ENCODE peak calls at places on chromosomes 11 and 22, in eight cellular contexts. T is CD8-positive, alpha-beta T cell; H is AG10803; Z is mammary epithelial cell; K is dorsolateral prefrontal cortex; A is CD4-positive, alpha-beta T cell; F is cardiac muscle cell; D is heart left ventricle. N is an unnamed sample.

GRCh38 chr11:5204787-5205186 is 4.3 kb upstream of the OR51V1 start:
- DNase-seq in T (no peak), H (peak), Z (peak), K (no peak), A (no peak), F (peak), D (no peak), N (no peak)

GRCh38 chr11:45210846-45211245 is 64.4 kb downstream of the PRDM11 start:
- DNase-seq in T (no peak), H (no peak), Z (no peak), K (no peak), A (no peak), F (no peak), D (no peak), N (no peak)

GRCh38 chr11:36304349-36304748 is 8.3 kb downstream of the PRR5L start:
- DNase-seq in T (no peak), H (peak), Z (no peak), K (no peak), A (no peak), F (no peak), D (no peak), N (no peak)

GRCh38 chr11:126332221-126332711 is 23.2 kb upstream of the ST3GAL4 start:
- DNase-seq in T (no peak), H (peak), Z (peak), K (no peak), A (no peak), F (no peak), D (peak), N (no peak)

GRCh38 chr11:84626256-84626655 is 1000.9 kb downstream of the DLG2 start:
- DNase-seq in T (no peak), H (no peak), Z (no peak), K (no peak), A (no peak), F (no peak), D (no peak), N (no peak)

GRCh38 chr11:107590460-107591097 is 368 bp upstream of the ELMOD1 start:
- DNase-seq in T (no peak), H (no peak), Z (no peak), K (no peak), A (no peak), F (no peak), D (no peak), N (no peak)

GRCh38 chr11:88484873-88485621 is 147.5 kb upstream of the CTSC start:
- DNase-seq in T (no peak), H (peak), Z (peak), K (no peak), A (no peak), F (peak), D (no peak), N (no peak)

GRCh38 chr22:48486163-48486957 is 1341.3 kb downstream of the BRD1 start:
- DNase-seq in T (no peak), H (no peak), Z (no peak), K (peak), A (no peak), F (no peak), D (no peak), N (no peak)

GRCh38 chr11:132908017-132908810 is 624.1 kb downstream of the OPCML start:
- DNase-seq in T (no peak), H (no peak), Z (no peak), K (no peak), A (no peak), F (no peak), D (no peak), N (no peak)

GRCh38 chr11:86388198-86388597 is 13.5 kb downstream of the CCDC81 start:
- DNase-seq in T (no peak), H (no peak), Z (no peak), K (no peak), A (no peak), F (no peak), D (no peak), N (no peak)

GRCh38 chr22:36222887-36223450 is 16.4 kb downstream of the APOL2 start:
- DNase-seq in T (no peak), H (no peak), Z (no peak), K (no peak), A (no peak), F (no peak), D (no peak), N (no peak)

GRCh38 chr22:31217890-31218287 is 5.8 kb downstream of the LIMK2 start:
- DNase-seq in T (no peak), H (no peak), Z (no peak), K (no peak), A (no peak), F (no peak), D (no peak), N (no peak)

GRCh38 chr11:85536438-85536837 is 90.7 kb downstream of the DLG2 start:
- DNase-seq in T (no peak), H (no peak), Z (no peak), K (no peak), A (no peak), F (no peak), D (no peak), N (no peak)

GRCh38 chr11:58780578-58780977 is 48.8 kb upstream of the GLYAT start:
- DNase-seq in T (no peak), H (no peak), Z (no peak), K (no peak), A (no peak), F (no peak), D (no peak), N (no peak)

GRCh38 chr11:74321487-74322188 is 10.2 kb upstream of the P4HA3 start:
- DNase-seq in T (no peak), H (peak), Z (peak), K (no peak), A (no peak), F (peak), D (no peak), N (no peak)

GRCh38 chr11:625636-626319 is 1.0 kb upstream of the CDHR5 start:
- DNase-seq in T (no peak), H (no peak), Z (no peak), K (no peak), A (no peak), F (no peak), D (no peak), N (no peak)

GRCh38 chr11:133929401-133930052 is 27.2 kb downstream of the IGSF9B start:
- DNase-seq in T (no peak), H (no peak), Z (no peak), K (no peak), A (no peak), F (no peak), D (no peak), N (no peak)

GRCh38 chr22:41028841-41029240 is 63.6 kb upstream of the EP300 start:
- DNase-seq in T (no peak), H (peak), Z (peak), K (no peak), A (no peak), F (no peak), D (no peak), N (no peak)

GRCh38 chr11:44911031-44911814 is 39.5 kb downstream of the TP53I11 start:
- DNase-seq in T (peak), H (peak), Z (peak), K (peak), A (peak), F (peak), D (peak), N (peak)

GRCh38 chr22:50530857-50531545 is 1.2 kb upstream of the TYMP start:
- DNase-seq in T (peak), H (peak), Z (peak), K (no peak), A (peak), F (peak), D (peak), N (no peak)

GRCh38 chr11:123190504-123190903 is 4.5 kb downstream of the CLMP start:
- DNase-seq in T (no peak), H (peak), Z (no peak), K (no peak), A (no peak), F (no peak), D (no peak), N (no peak)

GRCh38 chr11:23406131-23406819 is 546.0 kb upstream of the CCDC179 start:
- DNase-seq in T (no peak), H (no peak), Z (no peak), K (no peak), A (no peak), F (no peak), D (no peak), N (no peak)

GRCh38 chr22:50723991-50724390 is 14.0 kb upstream of the ACR start:
- DNase-seq in T (no peak), H (no peak), Z (no peak), K (no peak), A (no peak), F (no peak), D (no peak), N (no peak)

GRCh38 chr22:47457021-47457420 is 694.6 kb downstream of the TBC1D22A start:
- DNase-seq in T (no peak), H (no peak), Z (no peak), K (no peak), A (no peak), F (no peak), D (no peak), N (no peak)

GRCh38 chr11:61104963-61105362 is 2.7 kb downstream of the CD5 start:
- DNase-seq in T (no peak), H (no peak), Z (no peak), K (no peak), A (no peak), F (no peak), D (no peak), N (no peak)

GRCh38 chr11:92846542-92847125 is 122.8 kb upstream of the MTNR1B start:
- DNase-seq in T (no peak), H (peak), Z (no peak), K (no peak), A (no peak), F (no peak), D (no peak), N (no peak)

GRCh38 chr11:92845390-92846185 is 123.9 kb upstream of the MTNR1B start:
- DNase-seq in T (no peak), H (peak), Z (peak), K (no peak), A (no peak), F (no peak), D (no peak), N (no peak)

GRCh38 chr11:92841719-92842118 is 127.7 kb upstream of the MTNR1B start:
- DNase-seq in T (no peak), H (peak), Z (peak), K (no peak), A (no peak), F (no peak), D (no peak), N (no peak)

GRCh38 chr11:92843455-92843854 is 126.0 kb upstream of the MTNR1B start:
- DNase-seq in T (no peak), H (no peak), Z (peak), K (no peak), A (no peak), F (no peak), D (no peak), N (no peak)

GRCh38 chr11:92844197-92844596 is 125.3 kb upstream of the MTNR1B start:
- DNase-seq in T (no peak), H (no peak), Z (no peak), K (no peak), A (no peak), F (no peak), D (no peak), N (no peak)
- TF ChIP-seq CTCF in T (no peak), H (no peak), Z (no peak), K (no peak), A (no peak), F (no peak), D (no peak), N (no peak)

GRCh38 chr11:113906038-113906437 is 1.4 kb downstream of the HTR3B start:
- DNase-seq in T (no peak), H (peak), Z (no peak), K (no peak), A (no peak), F (peak), D (no peak), N (no peak)
- TF ChIP-seq CTCF in T (no peak), H (no peak), Z (no peak), K (no peak), A (no peak), F (peak), D (peak), N (no peak)

DNA sequence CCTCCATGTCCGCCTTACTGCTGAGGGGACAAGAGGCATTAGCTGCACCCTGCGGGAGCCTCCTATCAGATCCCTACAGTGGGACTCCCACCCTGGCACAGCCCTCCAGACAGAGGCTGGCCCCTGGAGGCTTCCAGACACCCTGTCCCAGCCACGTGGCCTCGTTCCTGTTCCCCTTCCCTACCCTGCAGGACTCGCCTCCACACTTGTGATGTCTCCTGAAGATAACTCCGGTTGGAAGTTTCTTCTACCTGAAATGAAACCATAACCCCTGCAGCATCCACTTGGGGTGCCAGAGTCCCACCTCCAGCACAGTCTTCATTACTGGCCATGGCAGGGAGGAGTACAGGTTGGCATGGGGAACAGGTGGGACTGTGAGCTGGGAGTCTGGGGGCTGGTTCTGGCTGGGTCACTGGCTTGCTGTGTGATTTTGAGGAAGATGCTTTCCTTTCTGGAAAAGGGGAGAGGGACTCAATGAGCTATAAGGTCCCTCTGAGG is 4.9 kb upstream of the SH3BP1 start:
- DNase-seq in T (no peak), H (no peak), Z (no peak), K (no peak), A (no peak), F (no peak), D (no peak), N (no peak)
- TF ChIP-seq CTCF in T (no peak), H (peak), Z (peak), K (no peak), A (peak), F (peak), D (no peak), N (no peak)

DNA sequence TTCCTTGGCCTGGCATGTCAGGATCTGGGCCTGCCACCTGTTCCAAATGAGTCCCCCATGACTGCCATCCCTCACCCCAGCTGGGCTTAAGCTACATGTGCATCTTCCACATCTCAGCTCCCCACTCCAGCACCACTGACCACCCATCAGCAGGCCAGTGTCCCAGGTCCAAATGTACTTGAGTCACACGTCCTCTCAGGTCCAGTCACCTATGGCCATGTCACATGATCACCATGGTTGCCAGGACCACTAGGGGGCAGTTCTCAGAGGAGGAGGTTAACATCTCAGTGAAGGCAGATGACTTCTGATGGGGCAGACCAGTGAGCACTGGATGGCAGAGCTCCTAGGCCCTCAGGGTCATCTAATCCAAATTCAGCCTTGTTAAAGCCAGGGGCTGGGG is 41.9 kb upstream of the WNT11 start:
- DNase-seq in T (no peak), H (no peak), Z (no peak), K (no peak), A (no peak), F (no peak), D (no peak), N (no peak)
- TF ChIP-seq CTCF in T (no peak), H (peak), Z (peak), K (no peak), A (no peak), F (peak), D (peak), N (no peak)

GRCh38 chr11:24781288-24781687 is 284.4 kb downstream of the LUZP2 start:
- DNase-seq in T (no peak), H (no peak), Z (no peak), K (no peak), A (no peak), F (peak), D (no peak), N (no peak)

DNA sequence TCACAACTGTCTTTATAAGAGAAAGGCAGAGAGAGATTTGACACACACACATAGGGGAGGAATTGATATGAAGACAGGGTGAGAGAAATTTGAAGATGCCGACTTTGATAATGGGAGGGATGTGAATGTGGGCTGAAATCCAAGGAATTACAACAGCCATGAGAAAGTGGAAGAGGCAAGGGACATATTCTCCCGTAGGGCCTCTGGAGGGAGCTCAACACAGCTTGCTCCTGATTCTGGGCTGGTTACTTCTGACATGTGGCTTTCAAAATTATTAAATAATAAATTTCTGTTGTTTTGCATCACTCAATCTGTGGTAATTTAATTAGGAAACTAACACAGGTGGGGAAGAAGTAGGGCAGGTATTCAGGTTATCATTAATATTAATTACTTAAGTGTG is 282.9 kb downstream of the LUZP2 start:
- DNase-seq in T (no peak), H (no peak), Z (no peak), K (no peak), A (no peak), F (peak), D (no peak), N (no peak)
- TF ChIP-seq CTCF in T (no peak), H (no peak), Z (peak), K (no peak), A (no peak), F (peak), D (no peak), N (no peak)

GRCh38 chr11:13152736-13153541 is 124.7 kb upstream of the BMAL1 start:
- DNase-seq in T (no peak), H (peak), Z (no peak), K (no peak), A (no peak), F (peak), D (no peak), N (no peak)
- TF ChIP-seq CTCF in T (no peak), H (peak), Z (peak), K (peak), A (no peak), F (peak), D (peak), N (peak)

N was measured in D721Med.